ENCODE peak calls at places on chromosomes 2 and 18, in four cellular contexts. T, F, V and D are unnamed samples.

GRCh38 chr18:3623769-3624545 is 174.0 kb downstream of the TGIF1 start:
- DNase-seq in T (peak; percentile 95), F (peak; percentile 84), V (peak; percentile 73), D (peak; percentile 95)

GRCh38 chr18:62672600-62672999 is 42.7 kb upstream of the PHLPP1 start:
- DNase-seq in T (no peak), F (no peak), V (no peak), D (no peak)

GRCh38 chr18:21342372-21342771 is 100.3 kb downstream of the GREB1L start:
- DNase-seq in T (no peak), F (no peak), V (no peak), D (no peak)

GRCh38 chr2:198775737-198776136 is 682.0 kb downstream of the SATB2 start:
- DNase-seq in T (no peak), F (no peak), V (no peak), D (no peak)

GRCh38 chr2:67234443-67234842 is 162.7 kb upstream of the ETAA1 start:
- DNase-seq in T (no peak), F (peak; percentile 26), V (no peak), D (no peak)

GRCh38 chr2:75431757-75432156 is 129.0 kb downstream of the EVA1A start:
- DNase-seq in T (no peak), F (no peak), V (no peak), D (no peak)

GRCh38 chr18:61975526-61976326 is 82.9 kb upstream of the RNF152 start:
- DNase-seq in T (no peak), F (no peak), V (no peak), D (no peak)

GRCh38 chr2:52473526-52473925 is 1294.1 kb upstream of the CHAC2 start:
- DNase-seq in T (no peak), F (no peak), V (no peak), D (no peak)

GRCh38 chr2:85794491-85795121 is 40.8 kb downstream of the ATOH8 start:
- DNase-seq in T (peak; percentile 86), F (no peak), V (peak; percentile 36), D (no peak)

GRCh38 chr2:119596638-119597037 is 52.4 kb downstream of the CFAP221 start:
- DNase-seq in T (no peak), F (no peak), V (no peak), D (no peak)

GRCh38 chr2:59029058-59029457 is 787.9 kb upstream of the FANCL start:
- DNase-seq in T (no peak), F (no peak), V (no peak), D (no peak)

GRCh38 chr2:16275131-16275530 is 334.8 kb downstream of the MYCN start:
- DNase-seq in T (no peak), F (no peak), V (no peak), D (no peak)

GRCh38 chr18:69978743-69979715 is 31.4 kb upstream of the CD226 start:
- DNase-seq in T (no peak), F (no peak), V (no peak), D (no peak)

GRCh38 chr2:111118455-111119003 is 2.2 kb upstream of the BCL2L11 start:
- DNase-seq in T (peak; percentile 88), F (peak; percentile 19), V (no peak), D (peak; percentile 59)

DNA sequence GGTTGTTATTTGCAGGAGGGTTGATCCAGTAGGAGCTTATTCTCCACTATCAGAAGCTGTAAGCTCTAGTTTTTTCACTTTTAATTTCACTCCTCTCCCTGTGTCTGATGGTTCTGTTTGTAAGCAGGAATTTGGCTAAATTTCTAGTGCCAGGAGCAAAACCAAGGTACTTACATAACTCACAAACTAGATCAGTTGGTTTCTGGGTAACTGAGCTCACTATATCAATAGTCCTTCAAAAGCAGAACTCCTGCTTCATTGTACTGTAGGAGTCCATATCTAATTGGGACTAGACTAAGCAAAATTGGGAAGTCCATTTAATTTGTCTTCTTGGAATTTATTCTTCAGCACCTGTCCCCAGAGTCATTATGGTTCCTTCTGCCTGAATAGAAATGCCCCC is 20.1 kb upstream of the RAX start:
- DNase-seq in T (no peak), F (no peak), V (no peak), D (no peak)
- TF ChIP-seq POLR2A in T (no peak), F (no peak), V (no peak), D (no peak)

DNA sequence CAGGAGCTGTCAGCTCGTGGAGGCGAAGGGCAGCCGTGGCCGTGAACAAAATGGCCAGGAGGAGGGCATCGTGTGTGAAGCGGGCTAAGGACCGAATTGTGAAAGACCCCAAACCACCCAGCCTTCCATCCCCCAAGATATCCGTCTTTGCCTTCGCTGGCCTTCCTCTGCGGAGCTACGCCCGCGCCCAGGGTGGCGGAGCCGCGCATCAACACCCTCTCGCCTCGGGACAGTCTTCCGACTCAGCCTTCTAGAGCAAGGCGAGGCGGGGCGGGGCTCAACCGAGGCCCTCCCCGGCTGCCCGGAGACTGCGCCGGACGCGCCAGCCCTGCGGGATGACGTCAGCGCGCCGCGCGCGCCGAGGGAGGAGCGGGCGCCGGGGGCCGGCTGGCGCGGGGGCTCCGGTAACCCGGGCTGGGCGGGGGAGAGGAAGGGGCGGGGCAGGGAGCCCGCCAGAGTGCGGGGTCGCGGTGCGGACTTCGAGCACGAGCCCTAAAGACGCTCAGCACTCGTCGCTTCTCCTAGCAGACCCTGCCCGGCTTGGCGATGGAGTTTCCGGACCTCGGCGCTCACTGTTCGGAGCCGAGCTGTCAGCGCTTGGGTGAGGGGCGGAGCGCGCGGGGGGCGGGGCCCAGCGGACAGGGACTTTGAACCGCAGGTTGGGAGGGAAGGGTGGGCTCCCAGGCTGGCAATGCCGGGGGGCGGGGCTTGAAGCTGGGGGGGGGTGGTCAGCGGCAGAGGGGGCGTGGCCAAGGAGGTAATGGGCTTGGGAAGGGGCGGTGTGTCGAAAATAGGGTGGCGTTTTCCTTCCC is at the start of gene ZFAND2B:
- DNase-seq in T (peak; percentile 99), F (peak; percentile 94), V (peak; percentile 95), D (peak; percentile 97)
- TF ChIP-seq POLR2A in T (no peak), F (peak; percentile 99), V (peak; percentile 55), D (peak; percentile 97)

DNA sequence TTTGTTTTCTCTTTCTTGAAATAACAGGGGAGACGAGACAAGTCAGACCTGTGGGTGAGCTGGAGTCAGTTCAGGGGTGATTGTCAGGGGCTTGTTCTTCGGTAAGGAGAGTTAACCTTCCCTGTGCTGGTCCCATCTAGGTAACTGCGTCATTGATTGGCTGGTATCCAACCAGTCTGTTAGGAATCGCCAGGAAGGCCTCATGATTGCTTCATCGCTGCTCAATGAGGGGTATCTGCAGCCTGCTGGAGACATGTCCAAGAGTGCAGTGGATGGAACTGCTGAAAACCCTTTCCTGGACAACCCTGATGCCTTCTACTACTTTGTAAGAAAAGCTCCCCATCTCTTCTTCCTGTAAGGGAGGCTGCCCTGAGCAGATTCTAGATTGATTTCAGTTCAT is 21.3 kb downstream of the PLEK start:
- DNase-seq in T (no peak), F (no peak), V (no peak), D (no peak)
- TF ChIP-seq POLR2A in T (no peak), F (no peak), V (no peak), D (no peak)

GRCh38 chr2:43637030-43637803 is at the start of gene PLEKHH2:
- DNase-seq in T (peak; percentile 98), F (peak; percentile 84), V (peak; percentile 87), D (peak; percentile 84)
- TF ChIP-seq POLR2A in T (no peak), F (no peak), V (no peak), D (no peak)

DNA sequence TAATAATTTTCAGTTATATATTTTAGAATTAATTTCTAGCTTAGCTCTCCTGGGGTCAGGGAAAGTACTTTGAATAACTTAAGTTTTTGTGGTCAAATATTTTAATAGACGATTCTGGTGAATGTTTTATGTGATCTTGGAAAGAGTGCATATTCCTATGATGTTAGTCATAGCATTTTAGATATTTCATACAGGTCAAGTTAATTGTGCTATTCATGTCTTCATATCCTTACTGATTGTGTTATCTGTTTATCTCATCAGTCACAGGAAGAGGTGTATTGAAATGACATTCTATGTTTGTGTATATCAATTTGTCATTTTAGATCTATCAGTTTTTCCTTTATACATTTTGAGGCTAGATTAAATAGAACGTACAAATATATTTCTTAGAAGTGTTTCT is 576.2 kb downstream of the CPS1 start:
- DNase-seq in T (no peak), F (peak; percentile 51), V (no peak), D (no peak)
- TF ChIP-seq POLR2A in T (no peak), F (no peak), V (no peak), D (no peak)

GRCh38 chr2:242085941-242086621 is 216.6 kb downstream of the RTP5 start:
- DNase-seq in T (no peak), F (no peak), V (peak; percentile 50), D (peak; percentile 19)

DNA sequence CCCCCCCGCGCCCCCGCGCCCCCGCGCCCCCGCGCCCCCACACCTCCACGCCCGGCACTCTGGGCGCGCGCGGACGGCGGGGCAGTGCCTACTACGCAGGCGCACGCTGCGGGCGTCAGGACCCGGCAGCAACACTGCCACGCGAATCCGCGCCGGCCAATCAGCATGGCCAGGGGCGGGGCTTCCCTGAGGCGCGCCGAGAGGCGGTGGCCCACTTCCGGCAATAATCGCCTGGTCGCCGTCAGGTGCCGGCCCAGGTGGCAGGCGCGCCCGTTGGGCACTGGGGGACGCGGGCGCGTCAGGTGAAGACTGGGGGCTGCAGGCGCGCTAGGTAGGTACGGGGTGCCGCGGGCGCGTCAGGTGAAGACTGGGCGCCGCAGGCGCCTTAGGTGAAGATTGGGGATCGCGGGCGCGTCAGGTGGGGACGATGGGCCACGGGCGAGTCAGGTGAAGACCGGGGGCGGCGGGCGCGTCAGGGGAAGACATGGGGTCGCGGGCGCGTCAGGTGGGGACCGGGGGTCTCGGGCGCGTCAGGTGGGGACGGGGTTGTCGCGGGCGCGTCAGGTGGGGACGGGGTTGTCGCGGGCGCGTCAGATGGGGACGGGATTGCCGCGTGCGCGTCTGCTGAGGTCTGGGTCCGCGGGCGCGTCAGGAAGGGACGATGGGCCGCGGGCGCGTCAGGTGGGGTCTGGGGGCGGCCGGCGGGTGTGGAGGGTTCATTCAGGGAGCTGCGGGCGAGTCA is 219.1 kb downstream of the RTP5 start:
- DNase-seq in T (peak; percentile 98), F (peak; percentile 74), V (peak; percentile 93), D (peak; percentile 91)
- TF ChIP-seq POLR2A in T (no peak), F (peak; percentile 18), V (no peak), D (peak; percentile 62)

GRCh38 chr2:230666446-230666845 is 46.2 kb upstream of the CAB39 start:
- DNase-seq in T (no peak), F (no peak), V (no peak), D (no peak)

GRCh38 chr2:230668184-230668938 is 44.3 kb upstream of the CAB39 start:
- DNase-seq in T (no peak), F (no peak), V (peak; percentile 51), D (no peak)

GRCh38 chr2:230665263-230665691 is 47.4 kb upstream of the CAB39 start:
- DNase-seq in T (no peak), F (no peak), V (no peak), D (peak; percentile 37)

GRCh38 chr2:230668939-230669303 is 43.7 kb upstream of the CAB39 start:
- DNase-seq in T (no peak), F (no peak), V (no peak), D (no peak)

DNA sequence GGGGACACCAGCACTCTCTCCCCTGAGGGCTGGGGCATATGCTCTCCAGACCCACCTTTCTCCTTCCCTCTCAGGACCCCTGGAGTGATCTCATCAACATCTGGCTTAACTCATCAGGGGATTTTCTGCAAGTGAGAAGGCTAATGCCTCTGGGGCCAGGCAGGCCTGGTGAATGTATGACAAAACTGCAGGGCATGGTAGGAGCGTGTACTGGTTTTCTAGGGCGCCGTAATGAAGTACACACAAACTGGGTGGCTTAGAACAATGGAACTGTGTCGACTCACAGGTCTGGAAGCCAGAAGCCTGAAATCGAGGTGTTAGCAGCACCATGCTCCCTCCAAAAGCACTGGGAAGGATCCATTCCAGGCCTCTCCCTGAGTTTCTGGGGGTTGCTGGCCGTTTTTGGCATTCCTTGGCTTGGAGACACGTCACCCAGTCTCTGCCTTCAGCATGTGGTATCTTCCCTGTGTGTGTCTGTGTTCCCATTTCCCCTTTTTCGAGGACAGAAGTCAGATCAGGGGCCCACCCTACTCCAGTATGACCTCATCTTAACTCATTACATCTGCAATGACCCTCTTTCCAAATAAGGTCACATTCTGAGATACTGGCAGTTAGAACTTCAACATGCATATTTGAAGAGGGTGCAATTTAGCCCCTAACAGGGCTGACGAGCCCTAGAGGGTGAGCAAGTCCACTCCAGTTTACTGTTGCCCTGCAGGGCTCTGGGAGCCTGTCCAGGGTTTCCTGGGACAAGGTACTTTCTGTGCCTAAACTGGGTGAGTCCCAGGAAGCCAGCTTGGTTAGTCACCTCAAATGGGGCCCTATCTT is 45.5 kb upstream of the CAB39 start:
- DNase-seq in T (no peak), F (no peak), V (peak; percentile 30), D (peak; percentile 67)
- TF ChIP-seq POLR2A in T (no peak), F (no peak), V (no peak), D (no peak)